ENCODE peak calls at places on chromosomes 7 and 10, in six cellular contexts. C is thoracic aorta, F is NCI-H510A treated with DMSO at 0.1 percent for 48 hours, D is HEK293T, V is SW480, H is GM10248. N is an unnamed sample.
A peak's percentile ranks its signal among the peaks of the same experiment; 100 is the strongest.

GRCh38 chr7:94305836-94306235 is 88.9 kb upstream of the COL1A2 start:
- DNase-seq in C (no peak), F (no peak), D (no peak), V (no peak), H (no peak), N (no peak)

GRCh38 chr10:46247181-46247475 is 39.7 kb upstream of the ANTXRL start:
- DNase-seq in C (no peak), F (no peak), D (no peak), V (no peak), H (no peak), N (no peak)

GRCh38 chr7:7688310-7688709 is 30.1 kb downstream of the RPA3 start:
- DNase-seq in C (no peak), F (no peak), D (no peak), V (no peak), H (no peak), N (no peak)

GRCh38 chr10:12214763-12215218 is 18.8 kb downstream of the CDC123 start:
- DNase-seq in C (no peak), F (peak; percentile 49), D (peak; percentile 20), V (peak; percentile 20), H (peak; percentile 29), N (peak; percentile 58)

GRCh38 chr10:118926441-118926840 is 103.1 kb upstream of the NANOS1 start:
- DNase-seq in C (no peak), F (no peak), D (no peak), V (no peak), H (no peak), N (no peak)

GRCh38 chr7:88927-89921 is 103.1 kb upstream of the FAM20C start:
- DNase-seq in C (peak; percentile 79), F (no peak), D (no peak), V (peak; percentile 81), H (no peak), N (no peak)

GRCh38 chr7:94008537-94008936 is 4.4 kb upstream of the BET1 start:
- DNase-seq in C (no peak), F (no peak), D (no peak), V (no peak), H (no peak), N (peak; percentile 4)

GRCh38 chr10:102927311-102928010 is 9.4 kb downstream of the CNNM2 start:
- DNase-seq in C (no peak), F (no peak), D (no peak), V (no peak), H (no peak), N (no peak)

GRCh38 chr7:47414342-47415288 is 167.3 kb downstream of the TNS3 start:
- DNase-seq in C (no peak), F (no peak), D (no peak), V (peak; percentile 25), H (no peak), N (no peak)

GRCh38 chr7:26667514-26668133 is 196.8 kb downstream of the SKAP2 start:
- DNase-seq in C (no peak), F (peak; percentile 98), D (peak; percentile 76), V (peak; percentile 99), H (peak; percentile 37), N (peak; percentile 81)

GRCh38 chr10:121633056-121633455 is 34.8 kb upstream of the FGFR2 start:
- DNase-seq in C (no peak), F (no peak), D (no peak), V (no peak), H (no peak), N (no peak)

GRCh38 chr7:111954056-111954455 is 252.1 kb downstream of the DOCK4 start:
- DNase-seq in C (no peak), F (no peak), D (no peak), V (no peak), H (no peak), N (no peak)

GRCh38 chr10:50275650-50276235 is 24.4 kb upstream of the ASAH2 start:
- DNase-seq in C (no peak), F (no peak), D (peak; percentile 50), V (peak; percentile 22), H (peak; percentile 23), N (peak; percentile 63)

GRCh38 chr7:143435266-143435665 is 8.0 kb upstream of the TAS2R60 start:
- DNase-seq in C (no peak), F (no peak), D (no peak), V (no peak), H (no peak), N (no peak)

GRCh38 chr7:158083526-158084310 is 503.9 kb downstream of the PTPRN2 start:
- DNase-seq in C (no peak), F (no peak), D (no peak), V (no peak), H (no peak), N (no peak)

GRCh38 chr10:103476046-103476768 is 2.8 kb downstream of the CALHM3 start:
- DNase-seq in C (no peak), F (peak; percentile 75), D (peak; percentile 59), V (peak; percentile 23), H (peak; percentile 75), N (peak; percentile 82)

GRCh38 chr7:25638590-25638989 is 410.3 kb upstream of the NPVF start:
- DNase-seq in C (no peak), F (no peak), D (no peak), V (no peak), H (no peak), N (no peak)

GRCh38 chr7:111855842-111856227 is 293.5 kb upstream of the IMMP2L start:
- DNase-seq in C (no peak), F (no peak), D (no peak), V (no peak), H (no peak), N (no peak)

GRCh38 chr7:112286294-112287086 is 80.0 kb downstream of the ZNF277 start:
- DNase-seq in C (no peak), F (peak; percentile 14), D (no peak), V (no peak), H (no peak), N (peak; percentile 52)

GRCh38 chr7:15685358-15686181 is 913 bp downstream of the MEOX2 start:
- DNase-seq in C (no peak), F (peak; percentile 81), D (no peak), V (no peak), H (peak; percentile 5), N (no peak)

GRCh38 chr7:29274156-29275017 is 79.8 kb downstream of the CHN2 start:
- DNase-seq in C (no peak), F (peak; percentile 70), D (no peak), V (peak; percentile 99), H (no peak), N (no peak)

GRCh38 chr10:13701157-13701919 is 114.6 kb downstream of the PRPF18 start:
- DNase-seq in C (no peak), F (peak; percentile 59), D (no peak), V (no peak), H (no peak), N (no peak)

GRCh38 chr7:144164784-144165183 is 18.5 kb upstream of the CTAGE4 start:
- DNase-seq in C (no peak), F (no peak), D (no peak), V (no peak), H (no peak), N (no peak)

GRCh38 chr7:33849004-33849403 is 56.3 kb upstream of the BMPER start:
- DNase-seq in C (no peak), F (peak; percentile 4), D (no peak), V (no peak), H (no peak), N (no peak)

GRCh38 chr7:151792011-151792410 is 84.9 kb downstream of the PRKAG2 start:
- DNase-seq in C (no peak), F (no peak), D (no peak), V (no peak), H (no peak), N (no peak)